ENCODE peak calls at places on chromosomes 11 and 22, in nine cellular contexts. N, A, W, U, J, Y, L, F and C are unnamed samples.

GRCh38 chr11:56932572-56933235 is 56.0 kb upstream of the OR5AK2 start:
- DNase-seq in N (no peak), A (no peak), W (no peak), U (peak), J (no peak), Y (no peak), L (peak), F (no peak), C (no peak)

GRCh38 chr11:16032974-16033373 is 323.4 kb downstream of the SOX6 start:
- DNase-seq in N (no peak), A (no peak), W (no peak), U (no peak), J (no peak), Y (no peak), L (no peak), F (no peak), C (no peak)

GRCh38 chr11:110472858-110473257 is 43.1 kb downstream of the FDX1 start:
- DNase-seq in N (no peak), A (no peak), W (no peak), U (no peak), J (no peak), Y (no peak), L (no peak), F (no peak), C (no peak)

GRCh38 chr11:114482114-114482513 is 42.8 kb downstream of the REXO2 start:
- DNase-seq in N (no peak), A (no peak), W (no peak), U (no peak), J (no peak), Y (no peak), L (no peak), F (no peak), C (no peak)

GRCh38 chr11:119409731-119410130 is 13.2 kb downstream of the THY1 start:
- DNase-seq in N (no peak), A (no peak), W (no peak), U (no peak), J (no peak), Y (no peak), L (no peak), F (no peak), C (no peak)

GRCh38 chr22:44576311-44577260 is 78.6 kb upstream of the RTL6 start:
- DNase-seq in N (peak), A (no peak), W (no peak), U (no peak), J (no peak), Y (no peak), L (no peak), F (no peak), C (no peak)

GRCh38 chr11:77753230-77753629 is 67.3 kb downstream of the RSF1 start:
- DNase-seq in N (no peak), A (no peak), W (no peak), U (no peak), J (no peak), Y (no peak), L (no peak), F (no peak), C (no peak)

GRCh38 chr11:134668796-134669195 is 256.8 kb upstream of the B3GAT1 start:
- DNase-seq in N (no peak), A (no peak), W (no peak), U (no peak), J (no peak), Y (no peak), L (no peak), F (no peak), C (no peak)

GRCh38 chr22:50083462-50084081 is 1.7 kb downstream of the MLC1 start:
- DNase-seq in N (no peak), A (no peak), W (no peak), U (no peak), J (no peak), Y (no peak), L (no peak), F (no peak), C (no peak)

GRCh38 chr11:65934014-65934413 is 11.3 kb upstream of the TSGA10IP start:
- DNase-seq in N (no peak), A (no peak), W (no peak), U (no peak), J (no peak), Y (no peak), L (no peak), F (no peak), C (no peak)

GRCh38 chr11:57312511-57313021 is 12.2 kb downstream of the TNKS1BP1 start:
- DNase-seq in N (no peak), A (no peak), W (no peak), U (no peak), J (no peak), Y (no peak), L (no peak), F (no peak), C (no peak)

GRCh38 chr11:32433249-32434115 is 1.9 kb downstream of the WT1 start:
- DNase-seq in N (no peak), A (no peak), W (no peak), U (no peak), J (no peak), Y (peak), L (no peak), F (no peak), C (peak)

GRCh38 chr11:46673713-46674462 is 26.5 kb downstream of the ARHGAP1 start:
- DNase-seq in N (no peak), A (no peak), W (no peak), U (no peak), J (no peak), Y (no peak), L (no peak), F (no peak), C (no peak)

GRCh38 chr22:36922097-36922608 is 8.7 kb downstream of the CSF2RB start:
- DNase-seq in N (peak), A (no peak), W (no peak), U (no peak), J (no peak), Y (peak), L (no peak), F (no peak), C (no peak)

GRCh38 chr22:41425704-41426365 is 20.8 kb downstream of the TOB2 start:
- DNase-seq in N (no peak), A (no peak), W (no peak), U (no peak), J (peak), Y (no peak), L (no peak), F (no peak), C (no peak)

GRCh38 chr11:130512662-130513061 is 64.2 kb downstream of the ADAMTS15 start:
- DNase-seq in N (no peak), A (no peak), W (no peak), U (no peak), J (no peak), Y (no peak), L (no peak), F (no peak), C (no peak)

GRCh38 chr22:49767355-49768062 is 60.2 kb downstream of the BRD1 start:
- DNase-seq in N (peak), A (peak), W (peak), U (no peak), J (peak), Y (no peak), L (peak), F (peak), C (peak)

GRCh38 chr11:33553486-33553885 is 147.1 kb downstream of the C11orf91 start:
- DNase-seq in N (no peak), A (no peak), W (no peak), U (no peak), J (no peak), Y (no peak), L (no peak), F (no peak), C (no peak)

GRCh38 chr11:12077535-12078280 is 32.7 kb upstream of the MICAL2 start:
- DNase-seq in N (no peak), A (no peak), W (no peak), U (no peak), J (no peak), Y (no peak), L (no peak), F (no peak), C (no peak)

GRCh38 chr22:40728731-40729189 is 49.5 kb downstream of the MCHR1 start:
- DNase-seq in N (no peak), A (no peak), W (peak), U (no peak), J (peak), Y (no peak), L (peak), F (peak), C (no peak)

GRCh38 chr11:65719887-65720236 is 736 bp downstream of the RNASEH2C start:
- DNase-seq in N (no peak), A (no peak), W (no peak), U (no peak), J (no peak), Y (no peak), L (no peak), F (no peak), C (no peak)

GRCh38 chr11:128472128-128473110 is 114.9 kb downstream of the ETS1 start:
- DNase-seq in N (no peak), A (no peak), W (no peak), U (no peak), J (peak), Y (no peak), L (no peak), F (peak), C (no peak)

GRCh38 chr11:30488304-30488998 is 97.7 kb downstream of the MPPED2 start:
- DNase-seq in N (no peak), A (no peak), W (no peak), U (peak), J (no peak), Y (no peak), L (peak), F (no peak), C (no peak)

GRCh38 chr11:83008581-83008923 is 63.1 kb downstream of the RAB30 start:
- DNase-seq in N (no peak), A (no peak), W (no peak), U (peak), J (no peak), Y (no peak), L (no peak), F (no peak), C (no peak)

GRCh38 chr11:86360775-86361395 is 13.8 kb upstream of the CCDC81 start:
- DNase-seq in N (no peak), A (no peak), W (no peak), U (peak), J (no peak), Y (no peak), L (peak), F (no peak), C (no peak)

GRCh38 chr11:123055132-123055924 is 6.6 kb downstream of the HSPA8 start:
- DNase-seq in N (peak), A (no peak), W (no peak), U (no peak), J (no peak), Y (no peak), L (no peak), F (no peak), C (no peak)

GRCh38 chr11:108693852-108694251 is 29.0 kb downstream of the DDX10 start:
- DNase-seq in N (no peak), A (no peak), W (no peak), U (no peak), J (no peak), Y (no peak), L (no peak), F (no peak), C (no peak)

GRCh38 chr22:27045103-27045940 is 387.9 kb downstream of the MIAT start:
- DNase-seq in N (no peak), A (no peak), W (no peak), U (no peak), J (no peak), Y (no peak), L (peak), F (no peak), C (peak)

GRCh38 chr22:18110194-18110943 is at the start of gene TUBA8:
- DNase-seq in N (peak), A (no peak), W (peak), U (no peak), J (no peak), Y (peak), L (no peak), F (no peak), C (peak)

GRCh38 chr11:2525166-2525861 is 80.5 kb downstream of the KCNQ1 start:
- DNase-seq in N (peak), A (no peak), W (peak), U (no peak), J (no peak), Y (peak), L (no peak), F (no peak), C (no peak)